ENCODE peak calls at places on chromosomes 11 and 22, in eight cellular contexts. Y is transverse colon, C is GM12878, K is stomach, Z is K562, F is suprapubic skin, S is HepG2, B is esophagus muscularis mucosa. T is an unnamed sample.
A peak's percentile ranks its signal among the peaks of the same experiment; 100 is the strongest.

GRCh38 chr11:133015457-133015856 is 516.8 kb downstream of the OPCML start:
- DNase-seq in C (no peak), Z (no peak), F (no peak), B (no peak), K (no peak), S (no peak), Y (no peak), T (no peak)

GRCh38 chr11:113849713-113850112 is 25.7 kb downstream of the USP28 start:
- DNase-seq in Z (no peak), S (no peak), B (no peak), Y (no peak), F (no peak), K (no peak), C (no peak), T (no peak)

GRCh38 chr11:68798221-68798813 is 43.4 kb downstream of the CPT1A start:
- DNase-seq in F (no peak), K (no peak), B (no peak), Y (peak; percentile 34), C (no peak), Z (peak; percentile 57), S (peak; percentile 12), T (no peak)

GRCh38 chr11:118267486-118267885 is 3.4 kb upstream of the MPZL2 start:
- DNase-seq in Y (no peak), S (no peak), K (no peak), C (no peak), Z (no peak), B (no peak), F (no peak), T (no peak)

GRCh38 chr11:3123761-3124733 is 41.1 kb downstream of the OSBPL5 start:
- DNase-seq in Z (no peak), B (peak; percentile 97), C (no peak), K (peak; percentile 67), S (no peak), F (peak; percentile 94), Y (peak; percentile 81), T (peak; percentile 97)

GRCh38 chr11:66902486-66903177 is 45.8 kb downstream of the LRFN4 start:
- DNase-seq in Z (no peak), S (no peak), F (no peak), C (no peak), Y (no peak), K (no peak), B (no peak), T (no peak)

GRCh38 chr11:11583801-11584445 is 37.9 kb downstream of the GALNT18 start:
- DNase-seq in K (no peak), C (no peak), B (no peak), F (no peak), Z (peak; percentile 5), S (no peak), Y (no peak), T (no peak)

GRCh38 chr22:46534177-46534776 is 3.1 kb downstream of the CELSR1 start:
- DNase-seq in Y (no peak), C (no peak), B (no peak), F (no peak), Z (no peak), K (no peak), S (no peak), T (no peak)

GRCh38 chr22:18970180-18970947 is 34.3 kb upstream of the PRODH start:
- DNase-seq in F (no peak), Y (no peak), C (no peak), K (no peak), B (no peak), S (no peak), Z (peak; percentile 38), T (no peak)

GRCh38 chr11:110434952-110435779 is 5.4 kb downstream of the FDX1 start:
- DNase-seq in Y (peak; percentile 20), F (no peak), K (peak; percentile 66), C (no peak), S (peak; percentile 15), B (no peak), Z (peak; percentile 45), T (no peak)
- TF ChIP-seq POLR2AphosphoS5 in Y (no peak), F (no peak), K (no peak), C (no peak), S (no peak), B (no peak), Z (no peak), T (no peak)

GRCh38 chr11:23732026-23732425 is 764.8 kb upstream of the LUZP2 start:
- DNase-seq in F (no peak), S (peak; percentile 43), C (no peak), Z (no peak), B (no peak), Y (no peak), K (no peak), T (no peak)
- TF ChIP-seq EP300 in F (no peak), S (no peak), C (no peak), Z (no peak), B (no peak), Y (no peak), K (no peak), T (no peak)

GRCh38 chr11:65214212-65214845 is 32.6 kb downstream of the CAPN1 start:
- DNase-seq in Z (no peak), C (no peak), B (no peak), Y (no peak), F (no peak), K (peak; percentile 21), S (no peak), T (no peak)
- TF ChIP-seq POLR2AphosphoS5 in Z (no peak), C (no peak), B (no peak), Y (no peak), F (no peak), K (no peak), S (no peak), T (no peak)

GRCh38 chr11:1755344-1756023 is 5.1 kb upstream of the IFITM10 start:
- DNase-seq in S (no peak), C (no peak), F (no peak), Z (no peak), Y (no peak), B (no peak), K (no peak), T (no peak)
- TF ChIP-seq EP300 in S (no peak), C (no peak), F (no peak), Z (no peak), Y (no peak), B (no peak), K (no peak), T (no peak)

DNA sequence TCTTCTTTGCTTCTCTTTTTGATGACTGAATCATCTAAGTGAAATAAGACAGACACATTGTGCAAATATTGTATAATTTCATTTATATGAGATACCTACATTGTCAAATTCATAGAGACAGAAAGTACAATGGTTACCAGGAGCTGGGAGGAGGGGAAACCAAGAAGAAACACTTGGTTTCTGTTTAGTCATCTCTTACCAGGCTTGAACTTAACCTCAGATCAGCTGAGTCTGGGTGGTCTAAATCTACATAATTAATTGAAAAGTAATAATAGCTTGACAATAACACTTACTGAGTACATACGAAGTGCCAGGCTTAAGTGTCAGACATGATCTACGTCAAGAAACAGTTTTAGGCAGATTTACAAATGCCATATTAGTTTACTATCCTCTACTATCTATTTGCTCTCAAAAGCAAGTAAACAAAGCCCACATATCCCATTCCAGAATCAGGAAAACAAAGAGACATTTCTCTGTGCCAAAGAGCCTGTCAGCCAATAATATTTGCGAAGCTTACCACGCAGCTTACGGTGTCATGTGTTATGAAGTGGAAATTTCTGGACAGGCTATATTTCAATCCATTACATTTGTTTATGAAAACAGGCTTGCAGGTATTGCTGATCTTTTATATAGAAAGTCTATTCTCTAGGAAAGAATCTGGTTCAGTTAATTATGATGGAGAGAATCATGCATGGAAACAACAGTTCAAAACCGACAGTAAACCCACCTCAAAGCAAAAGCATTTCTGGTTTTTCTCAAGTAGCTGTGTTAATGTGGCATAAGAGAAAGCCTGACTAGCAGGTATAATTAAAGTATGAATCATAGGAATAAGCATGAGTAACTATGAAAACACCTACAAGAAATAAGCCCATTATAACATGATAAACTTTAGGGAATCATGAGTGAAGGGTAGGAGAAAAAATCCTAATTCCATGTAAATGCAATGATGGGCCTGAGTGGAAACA is 2.7 kb upstream of the ARHGAP42 start:
- DNase-seq in S (peak; percentile 21), F (no peak), Y (no peak), Z (no peak), C (no peak), K (no peak), B (no peak), T (no peak)
- TF ChIP-seq POLR2AphosphoS5 in S (no peak), F (no peak), Y (peak; percentile 39), Z (no peak), C (no peak), K (no peak), B (no peak), T (peak; percentile 53)

GRCh38 chr11:32032052-32032451 is 58.8 kb upstream of the RCN1 start:
- DNase-seq in K (no peak), C (no peak), F (no peak), S (no peak), B (no peak), Z (no peak), Y (no peak), T (no peak)

GRCh38 chr11:32032478-32032877 is 58.4 kb upstream of the RCN1 start:
- DNase-seq in Y (no peak), B (no peak), C (peak; percentile 41), Z (no peak), F (no peak), S (no peak), K (no peak), T (no peak)

GRCh38 chr11:32033067-32033466 is 57.8 kb upstream of the RCN1 start:
- DNase-seq in Y (no peak), S (no peak), Z (no peak), K (no peak), B (no peak), F (no peak), C (no peak), T (no peak)

GRCh38 chr11:32033491-32033890 is 57.4 kb upstream of the RCN1 start:
- DNase-seq in Y (no peak), Z (no peak), S (no peak), B (no peak), K (no peak), C (no peak), F (no peak), T (no peak)

GRCh38 chr11:32029721-32030120 is 61.2 kb upstream of the RCN1 start:
- DNase-seq in C (no peak), B (no peak), F (no peak), K (no peak), S (no peak), Y (no peak), Z (no peak), T (no peak)
- TF ChIP-seq EP300 in C (no peak), B (no peak), F (no peak), K (no peak), S (no peak), Y (no peak), Z (no peak), T (no peak)

GRCh38 chr22:27918351-27919221 is 470 bp downstream of the PITPNB start:
- DNase-seq in F (peak; percentile 83), C (no peak), Z (peak; percentile 66), Y (peak; percentile 55), K (peak; percentile 33), S (peak; percentile 13), B (peak; percentile 92), T (peak; percentile 78)
- TF ChIP-seq POLR2AphosphoS5 in F (no peak), C (peak; percentile 72), Z (no peak), Y (peak; percentile 59), K (no peak), S (no peak), B (peak; percentile 34), T (no peak)

DNA sequence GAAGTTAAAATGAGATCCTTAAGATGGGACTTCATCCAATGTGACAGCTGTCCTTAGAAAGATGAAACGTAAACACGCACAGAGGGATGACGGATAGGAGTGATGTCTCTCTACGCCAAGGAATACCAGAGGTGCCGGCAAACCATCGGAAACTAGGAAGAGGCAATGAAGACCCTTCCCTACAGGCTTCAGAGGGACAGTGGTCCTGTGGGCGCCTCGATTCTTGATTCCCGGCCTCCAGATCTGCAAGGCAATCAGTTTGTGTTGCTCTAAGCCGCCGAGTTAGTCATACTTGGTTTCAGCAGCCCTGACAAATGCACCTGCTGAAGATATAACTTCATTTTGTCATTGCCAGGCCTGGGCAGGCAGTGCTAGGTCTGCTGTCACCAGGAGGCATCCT is 1455.1 kb downstream of the TBC1D22A start:
- DNase-seq in B (peak; percentile 60), K (no peak), F (no peak), Y (no peak), Z (no peak), S (no peak), C (no peak), T (no peak)
- TF ChIP-seq EP300 in B (no peak), K (no peak), F (no peak), Y (no peak), Z (no peak), S (no peak), C (no peak), T (no peak)

T was measured in sigmoid colon.